ENCODE peak calls at places on chromosomes 16 and 17, in six cellular contexts. Y is cardiac muscle cell, H is pancreas, W is psoas muscle, X is uterus, V is AG04450. U is an unnamed sample.

GRCh38 chr17:14113137-14113536 is 43.8 kb downstream of the COX10 start:
- DNase-seq in W (no peak), V (no peak), X (no peak), Y (no peak), H (no peak), U (no peak)

GRCh38 chr17:31391496-31391949 is at the start of gene RAB11FIP4:
- DNase-seq in H (no peak), W (no peak), V (no peak), Y (peak), X (no peak), U (peak)

GRCh38 chr17:79114455-79115301 is 40.1 kb downstream of the ENGASE start:
- DNase-seq in X (peak), Y (peak), V (no peak), W (peak), H (peak), U (no peak)

GRCh38 chr16:67170948-67171649 is 761 bp downstream of the NOL3 start:
- DNase-seq in Y (no peak), V (no peak), H (no peak), X (no peak), W (no peak), U (no peak)

GRCh38 chr17:14048169-14048568 is 21.1 kb upstream of the COX10 start:
- DNase-seq in X (no peak), H (no peak), Y (no peak), V (no peak), W (no peak), U (no peak)

GRCh38 chr17:39576187-39576586 is 31.5 kb downstream of the NEUROD2 start:
- DNase-seq in V (no peak), H (no peak), X (no peak), Y (peak), W (no peak), U (no peak)

GRCh38 chr16:87463722-87464690 is 28.8 kb downstream of the ZCCHC14 start:
- DNase-seq in W (no peak), Y (no peak), V (peak), X (no peak), H (peak), U (no peak)

GRCh38 chr16:3857189-3858013 is 23.1 kb downstream of the CREBBP start:
- DNase-seq in V (no peak), H (no peak), X (peak), W (peak), Y (no peak), U (peak)

GRCh38 chr17:3759597-3760216 is 36.0 kb downstream of the HASPIN start:
- DNase-seq in W (no peak), V (no peak), X (no peak), H (no peak), Y (no peak), U (no peak)

GRCh38 chr17:29683481-29683880 is 60.8 kb upstream of the CORO6 start:
- DNase-seq in V (no peak), W (no peak), X (no peak), H (no peak), Y (no peak), U (no peak)

GRCh38 chr17:29677139-29677834 is 54.6 kb upstream of the CORO6 start:
- DNase-seq in H (no peak), Y (no peak), V (no peak), W (peak), X (peak), U (peak)

GRCh38 chr17:29686998-29687397 is 64.3 kb upstream of the CORO6 start:
- DNase-seq in Y (no peak), H (no peak), V (no peak), X (no peak), W (no peak), U (peak)

GRCh38 chr17:29682987-29683386 is 60.3 kb upstream of the CORO6 start:
- DNase-seq in Y (no peak), V (no peak), W (no peak), X (no peak), H (no peak), U (no peak)

GRCh38 chr17:29682054-29682453 is 59.3 kb upstream of the CORO6 start:
- DNase-seq in X (no peak), W (no peak), Y (no peak), H (no peak), V (no peak), U (no peak)
- TF ChIP-seq CTCF in X (no peak), W (no peak), Y (no peak), H (no peak), V (peak), U (no peak)

DNA sequence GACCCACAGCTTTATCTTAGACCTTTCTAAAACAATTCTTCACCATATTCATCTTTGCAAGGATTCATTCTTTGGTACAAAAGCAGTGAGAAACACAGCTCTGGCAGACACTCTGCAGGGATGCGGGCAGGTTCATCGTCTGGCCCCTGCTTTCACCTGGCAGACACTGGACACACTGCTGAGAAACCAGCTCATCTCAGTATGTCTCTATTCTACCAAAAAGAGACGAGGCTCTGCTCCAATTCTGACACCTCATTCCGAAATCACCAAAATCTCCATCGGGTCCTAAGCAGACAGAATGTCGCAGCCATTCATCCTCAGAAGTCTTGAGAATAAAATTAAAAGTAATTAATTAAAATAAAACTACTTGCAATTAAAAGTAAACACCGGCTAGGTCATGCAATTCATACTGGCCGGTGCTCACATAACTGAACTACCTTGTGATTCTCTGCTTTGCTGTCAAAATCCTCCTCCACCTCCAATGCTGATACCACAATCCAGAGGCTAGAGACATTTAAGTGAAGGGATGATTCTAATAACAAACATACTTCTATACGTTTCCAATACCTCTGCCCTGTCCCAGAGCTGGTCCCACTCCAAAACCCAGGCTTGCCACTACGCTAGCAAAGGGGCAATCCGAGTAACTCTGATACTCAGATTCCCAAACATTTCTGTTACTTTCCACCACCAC is 1.3 kb downstream of the RNF157 start:
- DNase-seq in V (no peak), H (no peak), X (no peak), W (no peak), Y (no peak), U (no peak)
- H3K4me3 ChIP-seq in V (no peak), H (no peak), X (no peak), W (peak), Y (no peak), U (no peak)

DNA sequence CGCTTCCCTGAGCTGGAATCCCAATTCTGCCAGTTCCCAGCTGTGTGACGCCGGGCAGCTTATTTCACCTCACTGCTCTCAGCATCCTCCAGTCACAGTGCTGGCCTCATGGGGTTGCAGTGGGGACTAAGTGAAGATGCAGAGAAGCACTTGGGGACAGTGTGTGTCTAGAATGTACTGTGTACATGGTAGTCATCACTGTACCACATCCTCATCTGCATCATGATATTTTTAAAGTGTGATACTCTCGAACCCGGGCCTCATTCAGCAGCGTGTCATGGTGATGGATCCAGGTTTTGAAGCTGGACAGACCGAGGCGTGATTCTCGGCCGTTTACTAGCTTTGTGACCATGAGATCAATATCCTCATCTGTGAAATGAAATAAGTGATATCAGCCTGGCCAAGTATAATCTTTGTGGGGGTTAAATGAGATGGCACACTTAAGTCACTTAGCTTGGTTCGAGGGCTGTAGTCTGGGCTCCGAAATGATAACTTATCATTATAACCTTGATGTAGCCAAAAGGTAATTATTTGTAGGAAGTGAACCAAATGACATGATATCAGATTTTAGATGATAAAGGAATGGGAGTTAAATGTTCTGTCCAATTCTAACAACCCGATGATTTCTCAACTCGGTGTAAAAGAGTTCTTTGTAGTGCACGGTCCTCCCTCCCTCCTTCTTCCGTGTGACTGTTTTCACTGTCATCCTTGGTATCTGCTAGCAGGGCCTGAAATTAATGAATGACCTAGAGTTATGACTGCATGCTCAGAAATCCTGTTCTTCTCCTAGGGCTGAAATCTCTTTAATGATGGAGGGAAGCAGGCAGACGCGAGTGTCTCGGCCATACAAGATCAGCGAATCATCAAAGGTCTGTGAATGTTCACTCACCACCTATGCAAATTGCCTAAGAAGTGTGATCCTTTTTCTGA is 2.0 kb downstream of the KLHL36 start:
- DNase-seq in Y (no peak), W (no peak), X (no peak), H (no peak), V (peak), U (no peak)
- H3K27ac ChIP-seq in Y (no peak), W (no peak), X (peak), H (peak), V (peak), U (peak)

GRCh38 chr17:1724869-1725641 is 551 bp downstream of the WDR81 start:
- DNase-seq in W (no peak), X (peak), V (no peak), Y (no peak), H (no peak), U (peak)
- TF ChIP-seq CTCF in W (peak), X (peak), V (no peak), Y (no peak), H (no peak), U (no peak)

GRCh38 chr17:82477934-82478333 is 19.4 kb downstream of the NARF start:
- DNase-seq in Y (no peak), W (no peak), X (no peak), H (no peak), V (no peak), U (no peak)
- H3K4me3 ChIP-seq in Y (no peak), W (no peak), X (no peak), H (no peak), V (no peak), U (no peak)

U was measured in tibial artery.